ENCODE peak calls at places on chromosome 20, in four cellular contexts. One of them, this sample, is unnamed.

GRCh38 chr20:56752274-56752673 is 123.2 kb downstream of the TFAP2C start:
- DNase-seq in heart right ventricle: no peak
- DNase-seq in tibial artery: no peak
- DNase-seq in progenitor cell of endocrine pancreas: no peak
- DNase-seq in this sample: no peak

GRCh38 chr20:9389321-9389720 is 125.1 kb upstream of the LAMP5 start:
- DNase-seq in heart right ventricle: no peak
- DNase-seq in progenitor cell of endocrine pancreas: no peak
- DNase-seq in tibial artery: no peak
- DNase-seq in this sample: no peak

GRCh38 chr20:4835244-4836177 is 113.8 kb downstream of the PRND start:
- DNase-seq in tibial artery: peak
- DNase-seq in progenitor cell of endocrine pancreas: no peak
- DNase-seq in heart right ventricle: peak
- DNase-seq in this sample: no peak

GRCh38 chr20:9075264-9076095 is 6.6 kb downstream of the PLCB4 start:
- DNase-seq in heart right ventricle: no peak
- DNase-seq in tibial artery: no peak
- DNase-seq in progenitor cell of endocrine pancreas: no peak
- DNase-seq in this sample: no peak

GRCh38 chr20:38179846-38180245 is 14.8 kb upstream of the TGM2 start:
- DNase-seq in heart right ventricle: no peak
- DNase-seq in progenitor cell of endocrine pancreas: no peak
- DNase-seq in tibial artery: no peak
- DNase-seq in this sample: no peak

GRCh38 chr20:59701236-59701635 is 96.9 kb downstream of the PHACTR3 start:
- DNase-seq in progenitor cell of endocrine pancreas: no peak
- DNase-seq in tibial artery: no peak
- DNase-seq in heart right ventricle: no peak
- DNase-seq in this sample: no peak

GRCh38 chr20:3315110-3315509 is 76.1 kb upstream of the SLC4A11 start:
- DNase-seq in tibial artery: no peak
- DNase-seq in heart right ventricle: no peak
- DNase-seq in progenitor cell of endocrine pancreas: no peak
- DNase-seq in this sample: no peak

GRCh38 chr20:35226126-35226774 is at the start of gene MMP24:
- DNase-seq in tibial artery: no peak
- DNase-seq in progenitor cell of endocrine pancreas: no peak
- DNase-seq in heart right ventricle: no peak
- DNase-seq in this sample: no peak

GRCh38 chr20:43017241-43018030 is 172.3 kb downstream of the PTPRT start:
- DNase-seq in progenitor cell of endocrine pancreas: no peak
- DNase-seq in tibial artery: no peak
- DNase-seq in heart right ventricle: no peak
- DNase-seq in this sample: no peak

DNA sequence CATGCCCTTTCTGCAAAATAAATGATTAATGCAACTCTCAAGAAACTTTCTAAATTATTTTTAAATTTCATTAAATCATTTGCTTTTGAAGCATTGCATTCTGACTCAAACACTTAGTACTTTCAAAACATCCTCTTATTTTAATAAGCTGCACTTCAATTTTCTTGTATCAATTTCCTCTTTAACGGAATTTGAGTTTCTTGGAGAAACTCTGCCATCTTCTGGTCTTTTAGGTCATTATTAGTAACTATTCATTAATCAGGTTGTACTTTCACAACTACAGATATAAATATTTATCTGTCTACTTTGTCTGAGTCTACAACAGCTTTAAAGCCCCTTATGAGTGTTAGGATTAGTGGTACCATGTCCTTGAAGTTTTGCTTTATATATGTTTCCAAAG is 30.2 kb downstream of the TMX4 start:
- DNase-seq in heart right ventricle: no peak
- DNase-seq in tibial artery: no peak
- DNase-seq in progenitor cell of endocrine pancreas: no peak
- DNase-seq in this sample: no peak
- TF ChIP-seq CTCF in heart right ventricle: peak
- TF ChIP-seq CTCF in tibial artery: no peak
- TF ChIP-seq CTCF in progenitor cell of endocrine pancreas: no peak
- TF ChIP-seq CTCF in this sample: no peak

DNA sequence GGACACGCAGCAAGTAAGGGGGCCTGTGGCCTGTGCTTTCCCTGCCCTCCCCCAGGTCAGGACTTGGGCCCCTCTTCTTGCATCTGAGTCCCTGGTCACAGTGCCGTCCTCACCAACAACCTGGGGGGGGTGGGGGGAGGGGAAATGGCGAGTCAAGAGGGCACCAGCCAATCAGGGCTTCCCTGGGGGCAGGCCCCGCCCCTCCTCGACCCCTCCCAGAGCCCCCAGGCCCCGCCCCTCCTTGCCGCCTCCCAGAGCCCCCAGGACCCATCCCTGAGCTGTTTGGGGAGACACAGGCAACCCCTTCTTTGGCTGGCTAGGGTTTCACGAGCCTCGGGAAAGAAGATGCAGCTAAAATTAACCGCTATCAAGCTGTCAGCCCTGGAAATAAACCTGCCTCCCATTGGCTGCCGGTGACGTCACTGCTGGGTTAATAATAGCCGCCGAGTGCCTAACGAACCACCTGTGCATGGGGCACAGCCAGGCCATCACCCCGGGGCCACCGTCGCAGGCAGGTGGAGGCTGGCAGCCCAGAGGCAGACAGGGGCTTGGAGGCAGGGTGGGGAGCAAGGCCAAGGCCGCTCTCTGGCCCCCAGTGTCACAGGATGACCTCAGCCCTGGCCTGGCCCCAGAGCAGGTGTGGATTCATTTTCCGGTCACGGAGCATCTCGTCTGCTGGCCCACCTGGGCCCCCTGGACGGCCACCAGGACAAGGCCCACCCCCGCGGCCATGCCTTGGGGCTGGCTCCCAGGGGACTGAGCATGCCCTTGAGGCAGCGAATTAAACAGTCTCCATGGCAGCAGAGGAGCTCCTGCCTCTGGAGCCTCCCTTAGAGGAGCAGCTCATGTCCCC is 3.2 kb upstream of the EEF1A2 start:
- DNase-seq in heart right ventricle: peak
- DNase-seq in progenitor cell of endocrine pancreas: peak
- DNase-seq in tibial artery: no peak
- DNase-seq in this sample: no peak
- TF ChIP-seq CTCF in heart right ventricle: no peak
- TF ChIP-seq CTCF in progenitor cell of endocrine pancreas: no peak
- TF ChIP-seq CTCF in tibial artery: no peak
- TF ChIP-seq CTCF in this sample: no peak

DNA sequence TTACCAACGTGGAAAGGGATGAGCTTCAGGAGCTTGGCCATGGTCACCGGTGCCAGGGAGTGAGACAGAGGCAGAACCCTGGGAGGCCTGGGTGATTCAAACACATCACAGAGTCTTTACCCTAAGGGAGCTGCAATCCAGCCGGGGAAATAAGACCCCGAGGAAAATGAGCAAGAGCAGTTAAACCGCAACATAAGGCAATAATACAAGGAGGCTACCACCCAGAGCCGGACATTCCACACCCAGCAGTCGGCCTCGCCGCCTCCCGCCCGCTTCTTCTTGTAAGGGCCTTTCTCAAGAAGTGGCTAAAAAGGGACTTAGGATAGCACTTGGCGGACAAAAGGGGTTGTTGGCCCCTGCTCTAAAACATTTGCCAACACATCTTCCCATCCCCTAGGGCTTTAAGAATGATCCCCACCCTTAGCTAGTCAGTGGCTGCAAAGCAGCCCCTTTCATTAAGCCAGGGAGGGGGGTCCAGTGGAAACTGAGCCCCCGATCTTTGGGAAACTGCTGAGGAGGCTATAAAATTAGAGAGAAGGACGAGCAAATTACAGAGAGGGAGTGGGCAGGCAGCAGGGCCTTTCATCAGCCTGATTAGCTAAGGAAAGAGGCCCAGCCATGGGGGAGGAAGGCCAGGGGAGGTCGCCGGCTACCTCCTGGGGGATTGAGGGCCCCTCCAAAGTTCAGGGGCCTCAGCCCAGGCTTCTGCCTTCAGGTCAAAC is 34.3 kb downstream of the SNX5 start:
- DNase-seq in tibial artery: no peak
- DNase-seq in progenitor cell of endocrine pancreas: no peak
- DNase-seq in heart right ventricle: no peak
- DNase-seq in this sample: no peak
- TF ChIP-seq CTCF in tibial artery: no peak
- TF ChIP-seq CTCF in progenitor cell of endocrine pancreas: no peak
- TF ChIP-seq CTCF in heart right ventricle: no peak
- TF ChIP-seq CTCF in this sample: no peak

DNA sequence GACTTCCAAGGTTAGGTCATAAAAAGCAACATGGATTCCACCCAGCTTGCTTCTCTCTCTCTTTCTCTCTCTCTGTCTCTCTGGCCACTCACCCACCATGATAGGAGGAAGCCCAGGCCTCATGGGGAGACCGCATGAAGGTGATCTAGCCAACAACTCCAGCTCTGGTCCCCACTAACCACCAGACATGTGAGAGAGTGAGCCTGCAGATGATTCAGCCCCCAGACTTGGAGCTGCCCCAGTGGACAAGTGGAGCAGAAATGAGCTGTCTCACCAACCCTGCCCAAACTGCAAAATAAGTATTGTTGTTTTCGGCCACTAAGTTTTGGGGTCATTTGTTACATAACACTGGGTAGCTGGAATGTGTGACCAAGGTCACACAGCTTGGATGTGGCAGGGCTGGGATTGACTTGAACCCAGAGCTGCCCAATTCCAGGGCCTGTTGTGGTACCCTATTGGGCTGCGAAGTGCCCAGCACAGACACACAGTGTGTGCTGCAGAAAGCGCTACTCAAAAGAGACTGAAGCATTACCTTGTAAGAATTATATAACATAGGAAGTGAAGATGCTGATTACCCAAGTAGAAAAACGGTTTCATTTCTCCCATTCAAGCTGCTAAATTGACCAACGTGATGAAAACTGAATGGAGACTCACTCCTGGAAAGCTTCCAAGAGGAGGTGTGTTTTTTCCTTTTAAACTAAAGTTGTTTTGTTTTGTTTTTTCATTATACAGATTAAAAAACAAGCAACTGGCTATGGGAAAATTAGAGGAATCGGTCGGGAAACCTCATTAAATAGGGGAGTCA is 9.1 kb upstream of the TLDC2 start:
- DNase-seq in heart right ventricle: no peak
- DNase-seq in progenitor cell of endocrine pancreas: no peak
- DNase-seq in tibial artery: no peak
- DNase-seq in this sample: no peak
- TF ChIP-seq CTCF in heart right ventricle: no peak
- TF ChIP-seq CTCF in progenitor cell of endocrine pancreas: no peak
- TF ChIP-seq CTCF in tibial artery: no peak
- TF ChIP-seq CTCF in this sample: no peak

GRCh38 chr20:32661820-32662528 is 11.8 kb downstream of the C20orf203 start:
- DNase-seq in progenitor cell of endocrine pancreas: no peak
- DNase-seq in tibial artery: no peak
- DNase-seq in heart right ventricle: no peak
- DNase-seq in this sample: no peak
- TF ChIP-seq CTCF in progenitor cell of endocrine pancreas: no peak
- TF ChIP-seq CTCF in tibial artery: no peak
- TF ChIP-seq CTCF in heart right ventricle: no peak
- TF ChIP-seq CTCF in this sample: no peak

GRCh38 chr20:8018928-8019177 is 708 bp downstream of the TMX4 start:
- DNase-seq in heart right ventricle: no peak
- DNase-seq in progenitor cell of endocrine pancreas: no peak
- DNase-seq in tibial artery: no peak
- DNase-seq in this sample: no peak

GRCh38 chr20:8020314-8021079 is 936 bp upstream of the TMX4 start:
- DNase-seq in tibial artery: no peak
- DNase-seq in progenitor cell of endocrine pancreas: no peak
- DNase-seq in heart right ventricle: no peak
- DNase-seq in this sample: no peak

GRCh38 chr20:8021541-8022269 is 2.1 kb upstream of the TMX4 start:
- DNase-seq in heart right ventricle: no peak
- DNase-seq in tibial artery: no peak
- DNase-seq in progenitor cell of endocrine pancreas: no peak
- DNase-seq in this sample: no peak

GRCh38 chr20:8019998-8020247 is 362 bp upstream of the TMX4 start:
- DNase-seq in tibial artery: no peak
- DNase-seq in progenitor cell of endocrine pancreas: no peak
- DNase-seq in heart right ventricle: no peak
- DNase-seq in this sample: no peak

DNA sequence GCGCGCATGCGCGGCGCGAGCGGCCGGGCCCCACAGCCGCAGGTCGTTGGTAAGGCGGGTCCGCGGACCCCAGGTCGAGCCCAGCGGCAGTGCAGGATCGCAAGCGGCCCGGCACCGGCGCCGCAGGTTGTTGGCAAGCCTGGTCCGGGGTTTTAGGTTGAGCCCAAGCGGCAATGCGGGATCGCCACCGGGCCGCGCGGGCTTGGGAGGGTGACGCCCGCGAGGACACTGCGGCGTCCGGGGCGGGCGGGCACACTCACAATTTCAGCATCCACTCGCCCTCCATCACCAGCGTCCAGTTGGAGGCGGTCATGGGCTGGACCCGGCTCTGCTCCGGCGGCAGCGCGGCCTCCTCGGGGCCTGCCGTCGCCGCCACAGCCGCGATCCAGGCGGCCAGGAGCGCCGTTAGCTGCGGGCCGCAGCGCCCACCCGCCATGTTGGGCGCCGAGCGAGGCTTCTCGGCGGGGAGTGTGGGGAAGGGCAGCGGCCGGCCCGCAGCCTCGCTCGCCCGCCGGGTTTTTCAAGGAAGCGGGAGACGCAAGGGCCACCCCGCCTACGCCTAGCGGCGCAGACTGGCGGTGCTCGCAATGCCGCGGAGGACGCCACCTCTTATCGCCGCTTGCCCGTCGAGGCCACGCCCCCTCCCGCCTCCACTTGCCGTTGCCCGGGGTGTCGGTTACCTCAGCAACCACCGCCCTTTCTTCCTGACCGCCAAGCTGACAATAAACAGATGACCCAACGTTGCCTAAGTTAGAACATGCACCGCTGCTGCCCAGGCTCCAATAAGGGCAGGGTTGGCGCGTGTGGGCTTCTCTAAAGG is at the start of gene TMX4:
- DNase-seq in heart right ventricle: peak
- DNase-seq in tibial artery: peak
- DNase-seq in progenitor cell of endocrine pancreas: peak
- DNase-seq in this sample: peak
- TF ChIP-seq CTCF in heart right ventricle: peak
- TF ChIP-seq CTCF in tibial artery: peak
- TF ChIP-seq CTCF in progenitor cell of endocrine pancreas: peak
- TF ChIP-seq CTCF in this sample: no peak

GRCh38 chr20:51810155-51811039 is 8.1 kb upstream of the SALL4 start:
- DNase-seq in tibial artery: no peak
- DNase-seq in progenitor cell of endocrine pancreas: no peak
- DNase-seq in heart right ventricle: no peak
- DNase-seq in this sample: no peak
- TF ChIP-seq CTCF in tibial artery: no peak
- TF ChIP-seq CTCF in progenitor cell of endocrine pancreas: peak
- TF ChIP-seq CTCF in heart right ventricle: no peak
- TF ChIP-seq CTCF in this sample: no peak

GRCh38 chr20:10636326-10636818 is 37.4 kb downstream of the JAG1 start:
- DNase-seq in progenitor cell of endocrine pancreas: no peak
- DNase-seq in heart right ventricle: peak
- DNase-seq in tibial artery: no peak
- DNase-seq in this sample: no peak
- TF ChIP-seq CTCF in progenitor cell of endocrine pancreas: no peak
- TF ChIP-seq CTCF in heart right ventricle: peak
- TF ChIP-seq CTCF in tibial artery: no peak
- TF ChIP-seq CTCF in this sample: no peak

GRCh38 chr20:50504231-50504823 is 5.9 kb upstream of the PTPN1 start:
- DNase-seq in progenitor cell of endocrine pancreas: no peak
- DNase-seq in heart right ventricle: no peak
- DNase-seq in tibial artery: no peak
- DNase-seq in this sample: no peak
- TF ChIP-seq CTCF in progenitor cell of endocrine pancreas: no peak
- TF ChIP-seq CTCF in heart right ventricle: peak
- TF ChIP-seq CTCF in tibial artery: no peak
- TF ChIP-seq CTCF in this sample: no peak

This sample was measured in natural killer cell.